ENCODE peak calls at places on chromosomes 2 and 18, in four cellular contexts. One of them, this sample, is unnamed. For H3K4me1, the result is how much of the 10 kb centered on the place peaks cover.

GRCh38 chr2:240142256-240142775 is 1.9 kb upstream of the OTOS start:
- DNase-seq in IMR-90: no peak
- DNase-seq in heart right ventricle: no peak
- DNase-seq in SK-N-SH: no peak
- DNase-seq in this sample: peak

GRCh38 chr2:41867553-41867952 is 180.3 kb upstream of the PKDCC start:
- DNase-seq in SK-N-SH: no peak
- DNase-seq in IMR-90: peak
- DNase-seq in heart right ventricle: no peak
- DNase-seq in this sample: no peak

GRCh38 chr2:135473567-135473966 is 57.5 kb downstream of the ZRANB3 start:
- DNase-seq in heart right ventricle: no peak
- DNase-seq in SK-N-SH: peak
- DNase-seq in IMR-90: peak
- DNase-seq in this sample: no peak

GRCh38 chr2:105454801-105455485 is 56.1 kb upstream of the FHL2 start:
- DNase-seq in SK-N-SH: no peak
- DNase-seq in IMR-90: peak
- DNase-seq in heart right ventricle: no peak
- DNase-seq in this sample: no peak

GRCh38 chr18:29188760-29189159 is 1011.8 kb upstream of the CDH2 start:
- DNase-seq in IMR-90: peak
- DNase-seq in SK-N-SH: no peak
- DNase-seq in heart right ventricle: no peak
- DNase-seq in this sample: no peak

GRCh38 chr2:99154643-99155536 is at the start of the genes LIPT1 and TSGA10:
- DNase-seq in SK-N-SH: peak
- DNase-seq in IMR-90: peak
- DNase-seq in heart right ventricle: peak
- DNase-seq in this sample: peak

GRCh38 chr2:42128731-42129486 is 40.2 kb upstream of the EML4 start:
- DNase-seq in IMR-90: peak
- DNase-seq in heart right ventricle: no peak
- DNase-seq in SK-N-SH: no peak
- DNase-seq in this sample: no peak

GRCh38 chr2:82998770-82999169 is 1460.3 kb downstream of the SUCLG1 start:
- DNase-seq in heart right ventricle: no peak
- DNase-seq in IMR-90: no peak
- DNase-seq in SK-N-SH: no peak
- DNase-seq in this sample: no peak

GRCh38 chr2:186883666-186884065 is 34.7 kb upstream of the ZSWIM2 start:
- DNase-seq in IMR-90: no peak
- DNase-seq in heart right ventricle: no peak
- DNase-seq in SK-N-SH: no peak
- DNase-seq in this sample: no peak

GRCh38 chr2:240214790-240215675 is 74.6 kb upstream of the OTOS start:
- DNase-seq in heart right ventricle: no peak
- DNase-seq in IMR-90: no peak
- DNase-seq in SK-N-SH: no peak
- DNase-seq in this sample: peak

GRCh38 chr2:2899826-2900225 is 477.8 kb downstream of the EIPR1 start:
- DNase-seq in IMR-90: no peak
- DNase-seq in heart right ventricle: no peak
- DNase-seq in SK-N-SH: peak
- DNase-seq in this sample: no peak

GRCh38 chr2:223725986-223726970 is 111.1 kb downstream of the AP1S3 start:
- DNase-seq in SK-N-SH: no peak
- DNase-seq in heart right ventricle: no peak
- DNase-seq in IMR-90: no peak
- DNase-seq in this sample: no peak

GRCh38 chr2:72367530-72368225 is 220.0 kb upstream of the CYP26B1 start:
- DNase-seq in SK-N-SH: no peak
- DNase-seq in IMR-90: peak
- DNase-seq in heart right ventricle: peak
- DNase-seq in this sample: no peak

GRCh38 chr2:134411828-134412638 is 158.2 kb downstream of the MGAT5 start:
- DNase-seq in IMR-90: peak
- DNase-seq in SK-N-SH: peak
- DNase-seq in heart right ventricle: peak
- DNase-seq in this sample: peak

GRCh38 chr2:196927318-196928225 is 1.1 kb upstream of the PGAP1 start:
- DNase-seq in heart right ventricle: no peak
- DNase-seq in IMR-90: peak
- DNase-seq in SK-N-SH: no peak
- DNase-seq in this sample: no peak

GRCh38 chr2:177169810-177170514 is 42.6 kb upstream of the HNRNPA3 start:
- DNase-seq in SK-N-SH: no peak
- DNase-seq in IMR-90: no peak
- DNase-seq in heart right ventricle: no peak
- DNase-seq in this sample: no peak

GRCh38 chr2:120805590-120805989 is 69.9 kb downstream of the GLI2 start:
- DNase-seq in SK-N-SH: no peak
- DNase-seq in heart right ventricle: no peak
- DNase-seq in IMR-90: no peak
- DNase-seq in this sample: no peak

GRCh38 chr2:10533811-10534321 is 85.7 kb upstream of the ODC1 start:
- DNase-seq in heart right ventricle: no peak
- DNase-seq in SK-N-SH: no peak
- DNase-seq in IMR-90: peak
- DNase-seq in this sample: peak

GRCh38 chr18:10912790-10913560 is 236.4 kb downstream of the PIEZO2 start:
- DNase-seq in IMR-90: peak
- DNase-seq in heart right ventricle: peak
- DNase-seq in SK-N-SH: no peak
- DNase-seq in this sample: no peak

GRCh38 chr2:83615491-83615890 is 843.6 kb downstream of the SUCLG1 start:
- DNase-seq in heart right ventricle: no peak
- DNase-seq in SK-N-SH: no peak
- DNase-seq in IMR-90: no peak
- DNase-seq in this sample: no peak

GRCh38 chr2:241809383-241810303 is 650 bp downstream of the NEU4 start:
- DNase-seq in IMR-90: no peak
- DNase-seq in heart right ventricle: no peak
- DNase-seq in SK-N-SH: peak
- DNase-seq in this sample: peak

GRCh38 chr18:73479472-73479871 is 611.7 kb upstream of the NETO1 start:
- DNase-seq in IMR-90: peak
- DNase-seq in SK-N-SH: no peak
- DNase-seq in heart right ventricle: no peak
- DNase-seq in this sample: no peak

DNA sequence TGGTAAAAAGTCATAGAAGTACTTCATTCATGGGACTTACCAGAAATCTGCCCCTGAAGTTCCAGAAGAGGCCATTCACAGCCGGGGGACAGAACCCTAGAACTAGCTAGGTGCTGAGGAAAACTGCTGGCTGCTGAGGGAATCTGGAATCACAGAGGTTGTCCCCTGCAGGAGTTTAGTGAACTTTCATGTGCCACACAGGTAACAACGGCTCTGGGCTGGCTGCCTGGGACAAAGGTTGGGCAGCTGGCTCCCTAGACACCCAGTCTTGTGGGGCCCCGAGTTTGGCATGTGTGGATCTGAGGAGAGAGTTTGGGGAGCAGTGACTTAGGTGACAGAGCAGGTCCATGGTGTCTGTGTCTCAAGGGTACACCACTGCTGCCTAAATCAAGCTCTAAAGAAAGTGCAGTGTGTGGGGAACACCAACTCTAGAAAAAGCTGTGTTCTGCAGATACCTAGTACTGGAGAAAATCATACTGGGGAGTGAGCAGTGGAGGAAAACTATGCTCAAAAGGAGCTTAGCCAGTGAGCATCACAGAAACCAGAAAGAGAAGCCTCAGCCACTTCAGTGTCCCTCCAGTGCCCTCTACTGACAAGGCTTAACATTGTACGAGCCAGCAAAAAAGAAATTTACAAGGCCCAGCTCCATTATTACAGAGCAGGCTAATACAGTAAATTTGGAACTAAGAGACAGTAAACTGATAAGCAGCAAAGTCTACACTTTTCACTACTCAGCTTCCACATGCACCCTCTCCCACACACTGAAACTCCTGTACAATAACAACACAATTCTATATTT is 15.2 kb downstream of the GALNT3 start:
- DNase-seq in heart right ventricle: no peak
- DNase-seq in IMR-90: no peak
- DNase-seq in SK-N-SH: no peak
- DNase-seq in this sample: no peak
- TF ChIP-seq CTCF in heart right ventricle: no peak
- TF ChIP-seq CTCF in IMR-90: peak
- TF ChIP-seq CTCF in SK-N-SH: no peak
- TF ChIP-seq CTCF in this sample: no peak

DNA sequence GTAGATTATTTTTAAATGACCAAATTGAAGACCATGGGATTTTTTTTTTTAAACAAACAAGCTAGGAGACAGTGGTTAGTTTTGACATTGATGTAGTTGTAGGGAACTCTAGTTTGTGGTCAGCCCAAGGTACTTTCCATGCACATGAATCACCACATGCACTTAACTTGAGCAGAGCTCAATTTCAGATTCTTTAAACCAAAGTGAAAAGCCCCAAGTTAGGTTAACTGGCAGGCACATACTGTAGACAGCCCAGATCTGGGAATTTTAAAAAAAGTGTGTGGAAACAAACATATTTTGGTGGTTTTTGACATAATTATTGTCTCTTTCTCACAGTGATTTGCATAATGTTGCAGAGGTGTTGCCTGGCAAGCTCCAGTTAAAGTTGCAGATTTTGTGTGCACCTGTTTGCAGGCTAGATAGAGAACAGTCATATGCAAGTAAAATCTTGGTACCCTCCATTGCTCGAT is 88.4 kb downstream of the BCL2L11 start:
- DNase-seq in SK-N-SH: no peak
- DNase-seq in heart right ventricle: no peak
- DNase-seq in IMR-90: peak
- DNase-seq in this sample: no peak
- H3K4me1 ChIP-seq in SK-N-SH: under half
- H3K4me1 ChIP-seq in heart right ventricle: under half
- H3K4me1 ChIP-seq in IMR-90: under half
- H3K4me1 ChIP-seq in this sample: under half

GRCh38 chr2:29104589-29105164 is 10.5 kb upstream of the CLIP4 start:
- DNase-seq in SK-N-SH: peak
- DNase-seq in IMR-90: no peak
- DNase-seq in heart right ventricle: no peak
- DNase-seq in this sample: no peak

GRCh38 chr2:29108225-29108624 is 7.0 kb upstream of the CLIP4 start:
- DNase-seq in IMR-90: peak
- DNase-seq in SK-N-SH: no peak
- DNase-seq in heart right ventricle: no peak
- DNase-seq in this sample: no peak

GRCh38 chr2:29106980-29107388 is 8.2 kb upstream of the CLIP4 start:
- DNase-seq in SK-N-SH: no peak
- DNase-seq in IMR-90: peak
- DNase-seq in heart right ventricle: no peak
- DNase-seq in this sample: no peak

GRCh38 chr2:29105375-29105774 is 9.8 kb upstream of the CLIP4 start:
- DNase-seq in SK-N-SH: no peak
- DNase-seq in IMR-90: no peak
- DNase-seq in heart right ventricle: no peak
- DNase-seq in this sample: no peak

DNA sequence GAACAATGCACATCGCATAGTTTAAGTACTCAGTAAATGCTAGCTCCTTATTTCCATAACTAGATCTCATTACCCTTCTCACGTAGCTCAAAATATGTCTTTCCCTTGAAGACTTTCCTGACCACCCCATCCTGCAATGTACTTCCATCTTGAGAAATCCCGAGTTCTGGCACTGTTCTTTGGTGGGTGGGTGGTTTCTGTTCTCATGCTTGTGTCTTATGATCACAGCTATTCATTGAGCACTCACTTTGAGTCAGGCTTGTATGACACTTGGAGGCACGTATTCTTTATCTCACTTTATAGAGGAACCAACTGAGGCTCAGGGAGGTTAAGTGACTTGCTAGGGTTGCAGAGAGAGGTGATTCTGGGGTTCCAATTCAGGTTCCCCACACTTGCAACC is 9.0 kb upstream of the CLIP4 start:
- DNase-seq in heart right ventricle: no peak
- DNase-seq in IMR-90: no peak
- DNase-seq in SK-N-SH: no peak
- DNase-seq in this sample: no peak
- H3K27ac ChIP-seq in heart right ventricle: no peak
- H3K27ac ChIP-seq in IMR-90: no peak
- H3K27ac ChIP-seq in SK-N-SH: no peak
- H3K27ac ChIP-seq in this sample: no peak

GRCh38 chr2:37324786-37325624 is at the start of gene PRKD3:
- DNase-seq in heart right ventricle: peak
- DNase-seq in IMR-90: peak
- DNase-seq in SK-N-SH: peak
- DNase-seq in this sample: no peak
- TF ChIP-seq CTCF in heart right ventricle: no peak
- TF ChIP-seq CTCF in IMR-90: no peak
- TF ChIP-seq CTCF in SK-N-SH: no peak
- TF ChIP-seq CTCF in this sample: no peak

DNA sequence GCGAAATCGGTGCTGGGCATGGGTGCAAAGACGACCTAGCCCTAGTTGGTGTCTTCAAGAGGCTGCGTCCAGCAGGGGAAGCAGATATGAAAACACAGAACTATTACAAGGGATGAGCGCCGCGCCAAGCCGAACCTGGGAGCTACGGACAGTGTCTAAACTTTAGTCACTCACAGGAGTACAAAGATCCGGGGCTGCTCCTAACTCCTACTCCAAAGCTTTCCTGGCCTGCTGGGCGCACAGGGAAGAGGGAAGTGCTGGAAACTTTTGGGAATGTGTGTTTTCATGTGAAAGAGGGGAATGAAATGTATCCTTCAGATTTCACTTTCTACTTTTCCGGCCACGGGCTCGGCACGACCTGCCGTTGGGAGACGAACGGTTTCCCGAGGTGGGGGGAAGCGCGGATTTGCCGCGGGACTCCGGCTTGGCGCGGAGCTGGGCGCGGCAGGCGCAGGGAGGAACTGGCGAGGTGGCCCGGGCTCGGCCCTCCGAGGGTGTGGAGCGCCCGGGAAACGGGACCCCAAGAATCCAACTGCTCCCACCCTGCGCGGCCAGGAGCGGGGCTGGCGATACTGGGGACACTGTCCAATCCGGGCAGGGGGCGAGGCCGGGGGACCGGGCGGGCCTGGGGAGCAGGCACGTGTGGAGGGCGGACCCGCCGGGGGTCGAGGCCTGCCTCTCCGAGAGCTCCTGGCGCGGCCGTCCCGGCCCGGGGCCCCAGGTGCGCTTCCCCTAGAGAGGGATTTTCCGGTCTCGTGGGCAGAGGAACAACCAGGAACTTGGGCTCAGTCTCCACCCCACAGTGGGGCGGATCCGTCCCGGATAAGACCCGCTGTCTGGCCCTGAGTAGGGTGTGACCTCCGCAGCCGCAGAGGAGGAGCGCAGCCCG is at the start of gene ANXA4:
- DNase-seq in SK-N-SH: peak
- DNase-seq in heart right ventricle: peak
- DNase-seq in IMR-90: peak
- DNase-seq in this sample: peak
- H3K4me1 ChIP-seq in SK-N-SH: under half
- H3K4me1 ChIP-seq in heart right ventricle: under half
- H3K4me1 ChIP-seq in IMR-90: under half
- H3K4me1 ChIP-seq in this sample: under half

DNA sequence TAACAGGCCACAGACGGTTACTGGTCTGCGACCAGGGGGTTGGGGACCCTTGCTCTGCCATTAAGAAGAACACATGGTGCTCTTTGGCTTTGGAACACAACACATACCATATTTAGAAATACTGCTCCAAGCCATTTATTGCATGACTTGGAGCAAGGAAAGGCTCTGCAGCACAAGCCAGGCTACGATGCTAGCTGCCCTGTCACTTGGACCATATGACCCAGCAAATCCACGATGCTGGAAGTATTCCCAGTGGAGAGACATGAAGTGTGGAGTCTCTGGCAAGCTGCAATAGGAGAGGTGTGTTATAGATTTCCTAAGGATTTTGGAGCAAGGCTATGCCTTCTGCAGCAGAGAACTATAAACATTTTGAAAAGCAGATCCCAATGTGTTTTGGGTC is 171.2 kb downstream of the HAUS1 start:
- DNase-seq in heart right ventricle: no peak
- DNase-seq in SK-N-SH: no peak
- DNase-seq in IMR-90: no peak
- DNase-seq in this sample: no peak
- H3K27ac ChIP-seq in heart right ventricle: no peak
- H3K27ac ChIP-seq in SK-N-SH: no peak
- H3K27ac ChIP-seq in IMR-90: no peak
- H3K27ac ChIP-seq in this sample: no peak

This sample was measured in spleen.